ENCODE peak calls at places on chromosomes 11 and 22, in six cellular contexts. One of them, this sample, is unnamed.

GRCh38 chr11:47348859-47349258 is 3.6 kb downstream of the MYBPC3 start:
- DNase-seq in epithelial cell of esophagus: peak
- DNase-seq in RWPE1: peak
- DNase-seq in stimulated activated effector memory CD8-positive, alpha-beta T cell treated with anti-CD3 and anti-CD28 coated beads, Interleukin-12 subunit alpha, Interleukin-12 subunit beta, amount 100 ng/mL, for 72 hours: no peak
- DNase-seq in upper lobe of right lung: no peak
- DNase-seq in GOT3: no peak
- DNase-seq in this sample: no peak

GRCh38 chr11:55726715-55727324 is 46.4 kb upstream of the OR5D13 start:
- DNase-seq in epithelial cell of esophagus: no peak
- DNase-seq in upper lobe of right lung: no peak
- DNase-seq in RWPE1: no peak
- DNase-seq in stimulated activated effector memory CD8-positive, alpha-beta T cell treated with anti-CD3 and anti-CD28 coated beads, Interleukin-12 subunit alpha, Interleukin-12 subunit beta, amount 100 ng/mL, for 72 hours: no peak
- DNase-seq in GOT3: no peak
- DNase-seq in this sample: peak

GRCh38 chr11:118260353-118260752 is 3.7 kb downstream of the MPZL2 start:
- DNase-seq in epithelial cell of esophagus: no peak
- DNase-seq in RWPE1: no peak
- DNase-seq in stimulated activated effector memory CD8-positive, alpha-beta T cell treated with anti-CD3 and anti-CD28 coated beads, Interleukin-12 subunit alpha, Interleukin-12 subunit beta, amount 100 ng/mL, for 72 hours: no peak
- DNase-seq in GOT3: no peak
- DNase-seq in upper lobe of right lung: no peak
- DNase-seq in this sample: no peak

GRCh38 chr11:120884290-120885020 is 139.4 kb upstream of the TBCEL start:
- DNase-seq in GOT3: no peak
- DNase-seq in upper lobe of right lung: no peak
- DNase-seq in stimulated activated effector memory CD8-positive, alpha-beta T cell treated with anti-CD3 and anti-CD28 coated beads, Interleukin-12 subunit alpha, Interleukin-12 subunit beta, amount 100 ng/mL, for 72 hours: no peak
- DNase-seq in epithelial cell of esophagus: no peak
- DNase-seq in RWPE1: no peak
- DNase-seq in this sample: no peak

GRCh38 chr22:37492428-37493344 is 6.5 kb upstream of the MFNG start:
- DNase-seq in GOT3: no peak
- DNase-seq in epithelial cell of esophagus: peak
- DNase-seq in RWPE1: no peak
- DNase-seq in stimulated activated effector memory CD8-positive, alpha-beta T cell treated with anti-CD3 and anti-CD28 coated beads, Interleukin-12 subunit alpha, Interleukin-12 subunit beta, amount 100 ng/mL, for 72 hours: peak
- DNase-seq in upper lobe of right lung: peak
- DNase-seq in this sample: no peak

GRCh38 chr22:38755155-38755910 is 465 bp downstream of the SUN2 start:
- DNase-seq in GOT3: peak
- DNase-seq in epithelial cell of esophagus: peak
- DNase-seq in stimulated activated effector memory CD8-positive, alpha-beta T cell treated with anti-CD3 and anti-CD28 coated beads, Interleukin-12 subunit alpha, Interleukin-12 subunit beta, amount 100 ng/mL, for 72 hours: peak
- DNase-seq in RWPE1: peak
- DNase-seq in upper lobe of right lung: peak
- DNase-seq in this sample: peak

GRCh38 chr22:49380095-49380827 is 447.4 kb downstream of the BRD1 start:
- DNase-seq in upper lobe of right lung: peak
- DNase-seq in epithelial cell of esophagus: no peak
- DNase-seq in RWPE1: no peak
- DNase-seq in GOT3: no peak
- DNase-seq in stimulated activated effector memory CD8-positive, alpha-beta T cell treated with anti-CD3 and anti-CD28 coated beads, Interleukin-12 subunit alpha, Interleukin-12 subunit beta, amount 100 ng/mL, for 72 hours: no peak
- DNase-seq in this sample: no peak

GRCh38 chr11:18081551-18081950 is 24.3 kb downstream of the SAAL1 start:
- DNase-seq in stimulated activated effector memory CD8-positive, alpha-beta T cell treated with anti-CD3 and anti-CD28 coated beads, Interleukin-12 subunit alpha, Interleukin-12 subunit beta, amount 100 ng/mL, for 72 hours: no peak
- DNase-seq in upper lobe of right lung: no peak
- DNase-seq in GOT3: no peak
- DNase-seq in epithelial cell of esophagus: no peak
- DNase-seq in RWPE1: no peak
- DNase-seq in this sample: no peak

GRCh38 chr11:129694538-129694937 is 121.1 kb upstream of the TMEM45B start:
- DNase-seq in RWPE1: no peak
- DNase-seq in upper lobe of right lung: peak
- DNase-seq in epithelial cell of esophagus: no peak
- DNase-seq in GOT3: no peak
- DNase-seq in stimulated activated effector memory CD8-positive, alpha-beta T cell treated with anti-CD3 and anti-CD28 coated beads, Interleukin-12 subunit alpha, Interleukin-12 subunit beta, amount 100 ng/mL, for 72 hours: no peak
- DNase-seq in this sample: no peak

GRCh38 chr11:133815636-133816035 is 29.7 kb downstream of the SPATA19 start:
- DNase-seq in RWPE1: no peak
- DNase-seq in upper lobe of right lung: no peak
- DNase-seq in epithelial cell of esophagus: no peak
- DNase-seq in stimulated activated effector memory CD8-positive, alpha-beta T cell treated with anti-CD3 and anti-CD28 coated beads, Interleukin-12 subunit alpha, Interleukin-12 subunit beta, amount 100 ng/mL, for 72 hours: no peak
- DNase-seq in GOT3: no peak
- DNase-seq in this sample: no peak

This sample was measured in SW 1271.